ENCODE peak calls at places on chromosomes 11 and 22, in five cellular contexts. P is progenitor cell of endocrine pancreas, O is GM10248, U is neural progenitor cell, K is HL-60. X is an unnamed sample.

GRCh38 chr22:30334601-30335000 is 7.9 kb upstream of the TBC1D10A start:
- DNase-seq in P (no peak), O (no peak), U (no peak), K (no peak), X (no peak)

GRCh38 chr11:120079750-120080610 is 57.9 kb downstream of the TRIM29 start:
- DNase-seq in P (no peak), O (no peak), U (no peak), K (no peak), X (no peak)

GRCh38 chr11:58003591-58003990 is 20.1 kb upstream of the OR9Q1 start:
- DNase-seq in P (no peak), O (no peak), U (no peak), K (no peak), X (no peak)

GRCh38 chr11:129277216-129277838 is 85.2 kb upstream of the ARHGAP32 start:
- DNase-seq in P (no peak), O (no peak), U (no peak), K (no peak), X (no peak)

GRCh38 chr22:48694296-48694883 is 1133.3 kb downstream of the BRD1 start:
- DNase-seq in P (no peak), O (no peak), U (no peak), K (no peak), X (no peak)

GRCh38 chr11:69149646-69150045 is 6.1 kb upstream of the SMIM38 start:
- DNase-seq in P (no peak), O (no peak), U (no peak), K (no peak), X (no peak)

GRCh38 chr11:69468911-69469885 is 12.3 kb upstream of the LINC01488 start:
- DNase-seq in P (no peak), O (no peak), U (no peak), K (no peak), X (no peak)

GRCh38 chr11:31323145-31323544 is 46.4 kb downstream of the DCDC1 start:
- DNase-seq in P (no peak), O (no peak), U (no peak), K (no peak), X (no peak)

GRCh38 chr22:40819741-40820140 is 595 bp upstream of the SLC25A17 start:
- DNase-seq in P (no peak), O (peak), U (peak), K (peak), X (no peak)

GRCh38 chr22:49018601-49019000 is 809.1 kb downstream of the BRD1 start:
- DNase-seq in P (no peak), O (no peak), U (no peak), K (no peak), X (no peak)

GRCh38 chr11:33877029-33877428 is 14.8 kb downstream of the LMO2 start:
- DNase-seq in P (no peak), O (no peak), U (no peak), K (no peak), X (no peak)

GRCh38 chr22:47169801-47170140 is 407.3 kb downstream of the TBC1D22A start:
- DNase-seq in P (no peak), O (no peak), U (no peak), K (no peak), X (no peak)

GRCh38 chr11:61814242-61814957 is 2.4 kb downstream of the FADS1 start:
- DNase-seq in P (no peak), O (peak), U (peak), K (no peak), X (no peak)

GRCh38 chr11:45289369-45289768 is 3.2 kb upstream of the SYT13 start:
- DNase-seq in P (no peak), O (no peak), U (no peak), K (no peak), X (no peak)

GRCh38 chr11:63553759-63554158 is 9.4 kb downstream of the PLAAT2 start:
- DNase-seq in P (no peak), O (peak), U (no peak), K (no peak), X (no peak)

GRCh38 chr11:113675565-113675964 is 30.5 kb downstream of the TMPRSS5 start:
- DNase-seq in P (no peak), O (no peak), U (no peak), K (no peak), X (no peak)

GRCh38 chr11:7522106-7522505 is 8.3 kb downstream of the PPFIBP2 start:
- DNase-seq in P (no peak), O (no peak), U (no peak), K (no peak), X (no peak)

GRCh38 chr22:22109693-22110466 is 127.3 kb upstream of the TOP3B start:
- DNase-seq in P (no peak), O (no peak), U (no peak), K (no peak), X (no peak)

GRCh38 chr11:85822814-85823213 is 11.9 kb upstream of the SYTL2 start:
- DNase-seq in P (no peak), O (no peak), U (no peak), K (no peak), X (no peak)

GRCh38 chr11:12169822-12170221 is 59.4 kb downstream of the MICAL2 start:
- DNase-seq in P (no peak), O (no peak), U (no peak), K (no peak), X (no peak)

GRCh38 chr22:22235564-22235963 is 9.0 kb upstream of the VPREB1 start:
- DNase-seq in P (no peak), O (peak), U (peak), K (no peak), X (peak)

GRCh38 chr22:32518848-32519247 is 44.2 kb downstream of the FBXO7 start:
- DNase-seq in P (no peak), O (no peak), U (no peak), K (no peak), X (no peak)

GRCh38 chr11:118339281-118340045 is 3.0 kb downstream of the CD3D start:
- DNase-seq in P (no peak), O (no peak), U (no peak), K (no peak), X (no peak)

GRCh38 chr22:41237707-41238569 is 2.8 kb downstream of the CHADL start:
- DNase-seq in P (peak), O (peak), U (peak), K (peak), X (peak)

GRCh38 chr22:27641049-27641790 is 160.3 kb downstream of the MN1 start:
- DNase-seq in P (no peak), O (no peak), U (no peak), K (no peak), X (no peak)

GRCh38 chr22:44274918-44275665 is 37.7 kb downstream of the SHISAL1 start:
- DNase-seq in P (no peak), O (no peak), U (no peak), K (no peak), X (no peak)

GRCh38 chr11:8442301-8442700 is 151.7 kb downstream of the STK33 start:
- DNase-seq in P (no peak), O (no peak), U (peak), K (no peak), X (no peak)

GRCh38 chr11:75350743-75351540 is 519 bp downstream of the ARRB1 start:
- DNase-seq in P (no peak), O (peak), U (peak), K (peak), X (peak)

GRCh38 chr11:64000740-64001514 is 14.7 kb downstream of the OTUB1 start:
- DNase-seq in P (no peak), O (no peak), U (peak), K (no peak), X (no peak)

GRCh38 chr11:15816996-15817395 is 539.4 kb downstream of the SOX6 start:
- DNase-seq in P (no peak), O (no peak), U (no peak), K (no peak), X (no peak)

GRCh38 chr22:30605449-30606110 is 1.4 kb upstream of the TCN2 start:
- DNase-seq in P (no peak), O (peak), U (peak), K (no peak), X (peak)

GRCh38 chr22:32473388-32473952 is 1.1 kb upstream of the FBXO7 start:
- DNase-seq in P (no peak), O (peak), U (peak), K (peak), X (peak)

GRCh38 chr11:42077794-42078193 is 618.3 kb upstream of the LRRC4C start:
- DNase-seq in P (no peak), O (no peak), U (no peak), K (no peak), X (no peak)

GRCh38 chr11:12640926-12641849 is 33.0 kb upstream of the TEAD1 start:
- DNase-seq in P (no peak), O (peak), U (no peak), K (no peak), X (no peak)

GRCh38 chr11:34427171-34427805 is 11.4 kb upstream of the CAT start:
- DNase-seq in P (no peak), O (no peak), U (no peak), K (peak), X (no peak)

GRCh38 chr22:27952091-27952490 is 33.0 kb upstream of the PITPNB start:
- DNase-seq in P (no peak), O (no peak), U (no peak), K (peak), X (no peak)

GRCh38 chr11:102401905-102402304 is 50.7 kb downstream of the TMEM123 start:
- DNase-seq in P (no peak), O (no peak), U (no peak), K (no peak), X (no peak)

GRCh38 chr22:28052818-28053217 is 133.8 kb upstream of the PITPNB start:
- DNase-seq in P (no peak), O (no peak), U (peak), K (no peak), X (peak)

GRCh38 chr22:45548991-45549736 is 46.5 kb downstream of the FBLN1 start:
- DNase-seq in P (no peak), O (no peak), U (peak), K (no peak), X (no peak)

GRCh38 chr11:2472428-2473186 is 27.8 kb downstream of the KCNQ1 start:
- DNase-seq in P (no peak), O (no peak), U (no peak), K (no peak), X (no peak)

GRCh38 chr11:131025020-131025419 is 108.7 kb upstream of the SNX19 start:
- DNase-seq in P (no peak), O (no peak), U (peak), K (no peak), X (peak)
- TF ChIP-seq CTCF in P (peak), O (peak), U (peak), K (no peak), X (peak)

GRCh38 chr11:70930215-70930614 is 322.2 kb downstream of the SHANK2 start:
- DNase-seq in P (no peak), O (no peak), U (no peak), K (no peak), X (no peak)

GRCh38 chr11:70925238-70925637 is 327.1 kb downstream of the SHANK2 start:
- DNase-seq in P (no peak), O (no peak), U (no peak), K (no peak), X (no peak)

GRCh38 chr11:70931430-70931829 is 320.9 kb downstream of the SHANK2 start:
- DNase-seq in P (no peak), O (no peak), U (no peak), K (no peak), X (no peak)

GRCh38 chr11:70926543-70926942 is 325.8 kb downstream of the SHANK2 start:
- DNase-seq in P (no peak), O (no peak), U (no peak), K (no peak), X (no peak)

DNA sequence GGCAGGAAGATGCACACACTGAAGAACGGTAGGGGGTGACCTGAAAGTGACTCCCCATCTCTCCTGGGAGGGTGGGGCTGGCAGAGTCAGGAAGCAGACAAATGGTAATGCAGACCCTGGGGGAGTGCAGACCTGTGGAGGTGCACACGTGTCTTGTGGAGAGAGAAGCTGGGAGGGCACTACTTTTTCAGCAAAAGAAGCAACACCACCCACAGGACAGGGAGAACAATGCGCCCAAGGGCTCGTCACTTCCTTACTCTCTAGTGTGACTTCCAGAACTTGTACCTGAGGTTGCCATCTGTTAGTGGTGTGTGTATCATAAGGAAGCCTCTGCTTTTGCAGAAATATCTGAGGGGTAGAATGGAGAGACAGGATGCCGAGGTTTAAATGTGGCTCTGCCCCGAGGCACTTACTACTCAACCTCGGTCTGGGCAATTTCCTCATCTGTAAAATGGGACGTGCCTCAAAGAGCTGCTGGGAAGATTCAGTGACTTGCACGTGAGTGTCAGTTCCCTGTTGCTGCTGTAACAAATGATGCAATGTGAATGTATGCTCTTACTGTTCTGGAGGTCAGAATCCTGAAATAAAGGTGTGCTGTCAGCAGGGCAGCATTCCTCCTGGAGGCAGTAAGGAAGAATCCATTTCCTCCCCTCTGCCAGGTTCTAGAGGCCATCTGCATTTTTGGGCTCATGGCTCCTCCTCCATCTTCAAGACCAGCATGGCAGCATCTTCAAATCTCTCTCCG is 323.4 kb downstream of the SHANK2 start:
- DNase-seq in P (no peak), O (no peak), U (no peak), K (no peak), X (no peak)
- TF ChIP-seq CTCF in P (no peak), O (no peak), U (peak), K (no peak), X (no peak)

GRCh38 chr11:36273110-36273509 is 16.1 kb downstream of the COMMD9 start:
- DNase-seq in P (no peak), O (no peak), U (peak), K (no peak), X (no peak)

GRCh38 chr11:36268337-36268931 is 20.8 kb downstream of the COMMD9 start:
- DNase-seq in P (no peak), O (no peak), U (no peak), K (no peak), X (no peak)

GRCh38 chr11:36266767-36267166 is 22.5 kb downstream of the COMMD9 start:
- DNase-seq in P (no peak), O (no peak), U (no peak), K (no peak), X (no peak)

GRCh38 chr11:36265793-36266628 is 23.2 kb downstream of the COMMD9 start:
- DNase-seq in P (peak), O (peak), U (peak), K (no peak), X (peak)

DNA sequence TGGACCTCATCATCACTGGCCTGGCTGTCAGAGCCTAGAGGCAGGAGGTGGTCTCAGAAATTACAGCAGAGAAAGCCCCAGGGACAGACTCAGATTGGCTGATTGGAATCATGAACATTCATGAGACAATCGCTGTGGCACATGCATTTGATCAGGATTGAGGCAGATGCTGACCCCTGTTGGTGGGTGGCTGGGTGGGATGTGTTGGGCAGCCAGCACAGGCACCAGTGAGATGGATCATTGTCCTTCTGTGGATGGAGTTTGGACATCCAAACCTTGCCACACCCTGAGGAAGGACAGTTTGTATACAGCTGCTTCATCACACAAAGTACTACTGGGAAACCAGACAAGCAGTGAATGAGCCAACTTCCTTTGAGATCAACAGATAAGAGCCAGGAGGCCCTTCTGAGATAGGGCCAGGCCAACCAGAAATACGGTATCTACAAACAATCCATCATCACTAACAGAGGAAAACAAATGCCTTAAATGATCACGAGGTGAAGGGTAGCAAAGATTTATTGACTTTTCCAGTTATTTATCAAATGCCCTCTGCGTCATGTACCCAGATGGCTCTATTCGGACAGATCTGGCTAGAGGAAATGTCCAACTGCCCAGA is 17.3 kb downstream of the COMMD9 start:
- DNase-seq in P (no peak), O (no peak), U (no peak), K (no peak), X (no peak)
- TF ChIP-seq CTCF in P (no peak), O (no peak), U (peak), K (no peak), X (no peak)

GRCh38 chr11:99015634-99016454 is 4.9 kb upstream of the CNTN5 start:
- DNase-seq in P (no peak), O (peak), U (peak), K (peak), X (peak)

GRCh38 chr11:99019676-99020075 is 1.1 kb upstream of the CNTN5 start:
- DNase-seq in P (no peak), O (no peak), U (peak), K (no peak), X (peak)

GRCh38 chr11:99020324-99021225 is at the start of gene CNTN5:
- DNase-seq in P (peak), O (peak), U (peak), K (no peak), X (peak)
- TF ChIP-seq CTCF in P (no peak), O (no peak), U (peak), K (no peak), X (no peak)

DNA sequence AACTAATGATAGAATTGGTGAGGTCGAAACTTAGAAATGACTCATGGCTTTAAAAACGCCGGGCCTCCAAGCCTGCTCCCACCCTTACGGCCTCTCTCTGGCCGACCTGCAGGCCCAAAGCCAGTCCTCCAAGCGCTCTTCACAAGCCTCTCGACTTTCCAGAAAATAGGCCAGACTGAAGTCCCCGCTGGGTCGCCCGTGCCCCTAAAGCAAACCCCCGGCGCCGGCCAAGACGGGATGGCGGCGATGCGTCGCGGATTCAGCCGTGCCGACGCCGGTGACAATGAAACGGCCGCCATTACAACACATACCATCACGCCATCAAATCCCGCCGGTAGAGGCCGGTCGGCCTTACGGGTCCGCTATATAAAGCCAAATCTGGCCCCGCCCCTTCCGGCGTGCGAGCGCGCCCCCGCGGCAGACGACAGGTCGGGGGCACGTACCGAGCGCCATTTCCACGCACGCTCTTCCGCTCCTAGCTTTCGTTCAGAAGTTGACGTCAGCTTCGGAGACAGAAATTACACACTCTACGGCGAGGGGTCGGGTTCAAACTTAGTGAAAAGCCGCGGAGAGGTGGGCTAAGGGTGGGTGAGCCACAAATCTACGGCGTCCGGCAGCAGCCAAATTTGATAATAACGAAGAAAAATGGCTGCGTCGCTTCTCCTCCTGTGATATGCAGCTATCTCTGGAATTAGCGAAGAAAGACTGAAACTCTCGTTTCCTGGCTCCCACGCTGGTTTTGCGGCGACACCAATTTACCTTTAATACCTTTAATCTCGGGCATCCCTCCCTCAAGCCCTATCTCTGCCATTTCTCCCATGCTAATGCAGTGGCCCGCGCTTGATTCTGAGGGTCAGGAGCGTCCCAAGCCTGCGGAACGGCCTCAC is at the start of gene RPL3:
- DNase-seq in P (peak), O (peak), U (peak), K (peak), X (peak)
- TF ChIP-seq CTCF in P (no peak), O (no peak), U (peak), K (no peak), X (no peak)

GRCh38 chr22:24164823-24165379 is 16.4 kb upstream of the SUSD2 start:
- DNase-seq in P (no peak), O (no peak), U (no peak), K (no peak), X (no peak)
- TF ChIP-seq CTCF in P (no peak), O (no peak), U (no peak), K (no peak), X (no peak)

X was measured in nephron progenitor cell.